ENCODE peak calls at places on chromosomes 7 and 10, in four cellular contexts. Q is breast epithelium, O is left ventricle myocardium inferior, A is fibroblast of mammary gland. N is an unnamed sample.

GRCh38 chr10:97140887-97141745 is 44.6 kb downstream of the SLIT1 start:
- DNase-seq in Q (no peak), O (no peak), A (no peak), N (no peak)

GRCh38 chr10:18140149-18140956 is at the start of gene CACNB2:
- DNase-seq in Q (no peak), O (peak; percentile 70), A (peak; percentile 66), N (no peak)

GRCh38 chr7:25624837-25625236 is 396.6 kb upstream of the NPVF start:
- DNase-seq in Q (no peak), O (peak; percentile 59), A (peak; percentile 28), N (no peak)

GRCh38 chr7:151755131-151755787 is 121.7 kb downstream of the PRKAG2 start:
- DNase-seq in Q (no peak), O (peak; percentile 43), A (peak; percentile 46), N (peak; percentile 41)

GRCh38 chr7:135620980-135621850 is 41.1 kb upstream of the STMP1 start:
- DNase-seq in Q (peak; percentile 36), O (no peak), A (peak; percentile 88), N (peak; percentile 63)

GRCh38 chr10:22713853-22714523 is 390 bp downstream of the PIP4K2A start:
- DNase-seq in Q (no peak), O (peak; percentile 33), A (peak; percentile 16), N (no peak)

GRCh38 chr10:100709655-100710054 is 35.7 kb upstream of the PAX2 start:
- DNase-seq in Q (no peak), O (no peak), A (no peak), N (no peak)

GRCh38 chr7:66634816-66635215 is 6.1 kb downstream of the KCTD7 start:
- DNase-seq in Q (no peak), O (no peak), A (peak; percentile 21), N (no peak)

GRCh38 chr7:155344270-155344617 is 46.6 kb downstream of the INSIG1 start:
- DNase-seq in Q (no peak), O (no peak), A (no peak), N (no peak)

GRCh38 chr10:11434323-11434722 is 177.1 kb downstream of the USP6NL start:
- DNase-seq in Q (no peak), O (no peak), A (no peak), N (no peak)

GRCh38 chr10:17527530-17528146 is 73.2 kb upstream of the ST8SIA6 start:
- DNase-seq in Q (no peak), O (no peak), A (peak; percentile 72), N (no peak)

GRCh38 chr10:125063256-125063945 is 97.0 kb downstream of the CTBP2 start:
- DNase-seq in Q (no peak), O (peak; percentile 5), A (no peak), N (no peak)

GRCh38 chr7:91892099-91892788 is 11.7 kb upstream of the MTERF1 start:
- DNase-seq in Q (no peak), O (no peak), A (no peak), N (no peak)

GRCh38 chr7:1853619-1854520 is 183.8 kb downstream of the ELFN1 start:
- DNase-seq in Q (no peak), O (peak; percentile 8), A (no peak), N (no peak)

GRCh38 chr7:31692451-31692850 is 5.4 kb downstream of the PPP1R17 start:
- DNase-seq in Q (no peak), O (no peak), A (no peak), N (no peak)

GRCh38 chr7:3781607-3782006 is 480.6 kb downstream of the SDK1 start:
- DNase-seq in Q (no peak), O (no peak), A (no peak), N (no peak)

GRCh38 chr10:132961-133898 is 2.0 kb upstream of the ZMYND11 start:
- DNase-seq in Q (no peak), O (no peak), A (peak; percentile 64), N (no peak)

GRCh38 chr7:28937103-28937502 is 21.0 kb downstream of the TRIL start:
- DNase-seq in Q (no peak), O (no peak), A (no peak), N (no peak)

GRCh38 chr10:93745411-93746065 is 12.2 kb upstream of the LGI1 start:
- DNase-seq in Q (no peak), O (no peak), A (peak; percentile 17), N (no peak)

GRCh38 chr7:130189281-130189782 is 15.9 kb downstream of the TMEM209 start:
- DNase-seq in Q (no peak), O (no peak), A (peak; percentile 31), N (no peak)

GRCh38 chr7:2701832-2702593 is 14.0 kb downstream of the AMZ1 start:
- DNase-seq in Q (no peak), O (peak; percentile 39), A (peak; percentile 82), N (no peak)

GRCh38 chr7:21318916-21319270 is 109.0 kb upstream of the SP4 start:
- DNase-seq in Q (no peak), O (no peak), A (no peak), N (no peak)

GRCh38 chr7:131007439-131008330 is 273.7 kb upstream of the KLF14 start:
- DNase-seq in Q (peak; percentile 68), O (peak; percentile 40), A (peak; percentile 82), N (peak; percentile 65)

GRCh38 chr7:132089356-132089755 is 486.9 kb downstream of the PLXNA4 start:
- DNase-seq in Q (no peak), O (no peak), A (no peak), N (no peak)

GRCh38 chr7:70752794-70753241 is 379.1 kb upstream of the GALNT17 start:
- DNase-seq in Q (no peak), O (no peak), A (peak; percentile 83), N (peak; percentile 56)

GRCh38 chr10:71351628-71352319 is 32.7 kb downstream of the SLC29A3 start:
- DNase-seq in Q (peak; percentile 53), O (peak; percentile 49), A (no peak), N (no peak)

GRCh38 chr10:119933179-119933578 is 40.6 kb downstream of the SEC23IP start:
- DNase-seq in Q (no peak), O (no peak), A (no peak), N (no peak)

GRCh38 chr7:139680676-139681462 is 96.9 kb downstream of the HIPK2 start:
- DNase-seq in Q (no peak), O (peak; percentile 68), A (peak; percentile 99), N (peak; percentile 63)

GRCh38 chr7:38318803-38319416 is 45.5 kb upstream of the TARP start:
- DNase-seq in Q (no peak), O (no peak), A (peak; percentile 79), N (peak; percentile 67)

GRCh38 chr10:56116684-56117083 is 244.4 kb downstream of the ZWINT start:
- DNase-seq in Q (no peak), O (no peak), A (no peak), N (no peak)

GRCh38 chr7:8582723-8583122 is 149.3 kb downstream of the NXPH1 start:
- DNase-seq in Q (no peak), O (no peak), A (no peak), N (no peak)

GRCh38 chr7:150898475-150899011 is 46.2 kb downstream of the AOC1 start:
- DNase-seq in Q (peak; percentile 56), O (peak; percentile 82), A (peak; percentile 60), N (peak; percentile 19)

GRCh38 chr10:27995311-27995710 is 3.6 kb downstream of the ODAD2 start:
- DNase-seq in Q (no peak), O (no peak), A (no peak), N (no peak)

GRCh38 chr10:61971016-61971350 is 69.5 kb downstream of the ARID5B start:
- DNase-seq in Q (no peak), O (no peak), A (peak; percentile 21), N (no peak)

DNA sequence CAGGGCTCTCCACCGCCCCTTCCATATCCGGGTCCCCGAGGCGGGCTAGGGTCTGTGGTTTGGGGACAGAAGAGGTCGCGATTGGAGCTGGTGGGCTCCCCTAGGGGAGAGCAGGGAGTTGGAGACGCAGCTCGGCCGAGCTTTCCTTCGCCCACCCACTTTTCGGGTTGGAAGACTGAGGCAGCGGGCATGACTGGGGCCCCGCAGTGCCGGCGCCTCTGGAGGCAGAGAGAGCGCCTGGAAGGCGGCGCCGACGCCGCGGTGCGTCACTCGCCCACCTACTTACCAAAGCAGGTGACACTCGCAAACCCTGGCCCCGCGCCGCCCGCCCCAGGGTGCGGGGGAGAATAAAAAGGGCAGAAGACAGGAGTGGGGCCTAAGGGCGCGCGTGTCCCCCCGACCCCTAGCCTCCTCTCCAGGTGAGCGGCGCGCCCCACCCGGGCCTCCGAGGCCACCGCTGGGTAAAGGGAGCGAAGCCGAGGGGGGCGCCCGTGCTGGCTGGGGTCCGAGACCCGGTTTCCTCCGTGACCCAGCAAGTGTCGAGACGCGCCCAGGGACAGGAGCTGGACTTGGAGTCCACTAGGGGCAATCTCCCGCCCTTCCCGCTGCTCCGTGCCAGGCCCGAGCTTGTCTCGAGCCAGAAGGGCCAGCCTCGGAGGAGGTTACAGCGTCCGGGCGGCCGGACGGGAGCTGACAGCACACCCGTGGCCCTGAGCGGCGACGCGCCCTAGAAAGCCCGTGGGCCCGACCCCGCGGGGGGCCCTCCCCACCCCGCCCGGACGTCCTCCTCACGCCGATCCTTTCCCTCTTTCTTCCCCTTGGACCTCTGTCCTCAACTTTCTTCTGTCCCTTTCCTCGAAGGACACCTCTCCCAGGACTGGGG is 34.4 kb upstream of the GRID1 start:
- DNase-seq in Q (peak; percentile 42), O (peak; percentile 40), A (no peak), N (no peak)
- TF ChIP-seq CTCF in Q (peak; percentile 10), O (no peak), A (no peak), N (no peak)

DNA sequence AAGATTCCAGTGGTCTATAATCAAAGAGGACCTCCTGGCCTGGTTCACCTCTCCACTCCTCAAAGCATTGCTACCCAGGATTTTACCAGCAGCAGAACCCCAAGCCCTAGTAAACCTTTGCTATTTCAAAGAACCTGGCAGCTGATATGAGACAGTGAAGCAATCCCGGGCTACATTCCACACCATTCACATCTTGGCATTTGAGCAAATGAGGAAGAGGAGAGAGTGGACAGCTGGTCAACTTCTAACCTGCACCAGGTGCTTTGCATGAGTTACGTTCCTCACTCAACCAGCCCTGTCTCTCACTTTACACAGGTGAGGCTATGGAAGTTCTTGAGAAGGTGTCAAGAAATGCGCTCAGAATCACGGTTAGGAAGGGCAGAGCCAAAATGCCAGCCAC is 1.1 kb downstream of the CCDC3 start:
- DNase-seq in Q (no peak), O (no peak), A (no peak), N (no peak)
- H3K4me3 ChIP-seq in Q (peak overlapping the region; percentile 50), O (peak overlapping the region; percentile 64), A (no peak overlapping the region), N (no peak overlapping the region)

DNA sequence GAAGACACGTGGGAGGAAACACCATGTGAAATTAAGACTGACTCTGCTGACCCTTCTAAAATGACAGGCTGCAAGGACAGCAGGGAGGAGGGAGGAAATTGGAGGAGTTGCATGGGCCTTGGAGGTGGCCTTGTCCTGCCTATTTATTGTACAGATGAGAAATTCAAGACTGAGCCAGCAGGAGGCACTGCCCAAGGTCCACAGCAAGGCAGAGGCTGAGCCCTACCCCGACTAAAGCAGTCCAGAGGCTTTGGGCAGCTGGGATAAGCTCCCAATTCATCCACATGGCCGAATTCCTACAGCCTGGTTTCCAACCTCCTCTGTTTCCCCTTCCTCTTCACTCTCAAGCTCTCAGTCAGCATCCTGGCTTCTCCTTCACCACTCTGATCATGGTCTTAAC is 215.9 kb upstream of the ZMIZ1 start:
- DNase-seq in Q (no peak), O (no peak), A (peak; percentile 32), N (no peak)
- TF ChIP-seq CTCF in Q (no peak), O (peak; percentile 49), A (peak; percentile 37), N (peak; percentile 28)

GRCh38 chr7:142693911-142694310 is 55.4 kb upstream of the PRSS1 start:
- DNase-seq in Q (no peak), O (no peak), A (no peak), N (no peak)

GRCh38 chr7:142685877-142686508 is 63.3 kb upstream of the PRSS1 start:
- DNase-seq in Q (no peak), O (no peak), A (no peak), N (no peak)

GRCh38 chr7:142689439-142690168 is 59.7 kb upstream of the PRSS1 start:
- DNase-seq in Q (no peak), O (no peak), A (no peak), N (no peak)

GRCh38 chr7:142696456-142697179 is 52.7 kb upstream of the PRSS1 start:
- DNase-seq in Q (no peak), O (no peak), A (no peak), N (no peak)

GRCh38 chr7:142690554-142691182 is 58.6 kb upstream of the PRSS1 start:
- DNase-seq in Q (no peak), O (no peak), A (no peak), N (no peak)
- H3K4me3 ChIP-seq in Q (no peak overlapping the region), O (no peak overlapping the region), A (no peak overlapping the region), N (no peak overlapping the region)